ENCODE peak calls at places on chromosomes 3 and 15, in seven cellular contexts. Z is GM12878, K is IMR-90, A is GM12891, W is lower leg skin, T is testis, R is body of pancreas. C is an unnamed sample.

GRCh38 chr3:9810357-9810726 is 280 bp downstream of the TTLL3 start:
- DNase-seq in Z (no peak), K (no peak), A (no peak), W (no peak), T (peak; percentile 30), R (no peak), C (no peak)

GRCh38 chr15:36525430-36525829 is 54.0 kb upstream of the CDIN1 start:
- DNase-seq in Z (no peak), K (no peak), A (no peak), W (no peak), T (no peak), R (no peak), C (no peak)

GRCh38 chr3:159616234-159616825 is 372.3 kb upstream of the IL12A start:
- DNase-seq in Z (no peak), K (peak; percentile 68), A (no peak), W (no peak), T (peak; percentile 37), R (no peak), C (no peak)

GRCh38 chr15:42804739-42805138 is 67.8 kb upstream of the CDAN1 start:
- DNase-seq in Z (no peak), K (peak; percentile 17), A (no peak), W (no peak), T (no peak), R (no peak), C (no peak)

GRCh38 chr15:42608110-42608531 is 32.7 kb downstream of the STARD9 start:
- DNase-seq in Z (peak; percentile 71), K (no peak), A (no peak), W (no peak), T (no peak), R (peak; percentile 17), C (no peak)

GRCh38 chr3:24100694-24101402 is 155.8 kb downstream of the NR1D2 start:
- DNase-seq in Z (no peak), K (peak; percentile 5), A (no peak), W (no peak), T (no peak), R (peak; percentile 16), C (no peak)

GRCh38 chr3:141949972-141950371 is 73.5 kb downstream of the ATP1B3 start:
- DNase-seq in Z (no peak), K (no peak), A (no peak), W (peak; percentile 34), T (no peak), R (no peak), C (no peak)

GRCh38 chr3:146464005-146464595 is 5.3 kb downstream of the PLSCR2 start:
- DNase-seq in Z (no peak), K (peak; percentile 72), A (no peak), W (no peak), T (no peak), R (no peak), C (no peak)

GRCh38 chr3:52231502-52232278 is 6.2 kb upstream of the TLR9 start:
- DNase-seq in Z (no peak), K (peak; percentile 33), A (peak; percentile 88), W (peak; percentile 92), T (peak; percentile 73), R (peak; percentile 77), C (no peak)

GRCh38 chr3:124707667-124708066 is 22.6 kb upstream of the UMPS start:
- DNase-seq in Z (no peak), K (peak; percentile 95), A (no peak), W (no peak), T (no peak), R (no peak), C (no peak)

GRCh38 chr15:88908697-88909621 is 4.2 kb downstream of the MFGE8 start:
- DNase-seq in Z (no peak), K (peak; percentile 73), A (no peak), W (peak; percentile 84), T (no peak), R (no peak), C (no peak)

GRCh38 chr15:95108673-95109072 is 877.3 kb downstream of the MCTP2 start:
- DNase-seq in Z (no peak), K (no peak), A (no peak), W (no peak), T (no peak), R (no peak), C (no peak)

GRCh38 chr3:105062853-105063252 is 303.9 kb upstream of the ALCAM start:
- DNase-seq in Z (no peak), K (peak; percentile 13), A (no peak), W (no peak), T (no peak), R (peak; percentile 13), C (no peak)

GRCh38 chr3:169060037-169060436 is 603.5 kb downstream of the MECOM start:
- DNase-seq in Z (no peak), K (peak; percentile 13), A (no peak), W (no peak), T (no peak), R (no peak), C (no peak)

GRCh38 chr15:54197995-54198394 is 219.8 kb downstream of the UNC13C start:
- DNase-seq in Z (no peak), K (no peak), A (no peak), W (no peak), T (no peak), R (no peak), C (no peak)

GRCh38 chr3:46977811-46978195 is 1.3 kb upstream of the CCDC12 start:
- DNase-seq in Z (no peak), K (no peak), A (no peak), W (peak; percentile 72), T (no peak), R (no peak), C (no peak)

GRCh38 chr3:46978985-46979944 is at the start of gene NBEAL2:
- DNase-seq in Z (peak; percentile 75), K (peak; percentile 84), A (peak; percentile 94), W (peak; percentile 99), T (peak; percentile 95), R (peak; percentile 98), C (peak; percentile 97)

GRCh38 chr3:46978381-46978780 is 1.1 kb upstream of the NBEAL2 start:
- DNase-seq in Z (no peak), K (no peak), A (no peak), W (peak; percentile 85), T (no peak), R (no peak), C (no peak)

GRCh38 chr3:46974421-46975227 is 1.9 kb downstream of the CCDC12 start:
- DNase-seq in Z (no peak), K (no peak), A (no peak), W (peak; percentile 63), T (no peak), R (no peak), C (no peak)

DNA sequence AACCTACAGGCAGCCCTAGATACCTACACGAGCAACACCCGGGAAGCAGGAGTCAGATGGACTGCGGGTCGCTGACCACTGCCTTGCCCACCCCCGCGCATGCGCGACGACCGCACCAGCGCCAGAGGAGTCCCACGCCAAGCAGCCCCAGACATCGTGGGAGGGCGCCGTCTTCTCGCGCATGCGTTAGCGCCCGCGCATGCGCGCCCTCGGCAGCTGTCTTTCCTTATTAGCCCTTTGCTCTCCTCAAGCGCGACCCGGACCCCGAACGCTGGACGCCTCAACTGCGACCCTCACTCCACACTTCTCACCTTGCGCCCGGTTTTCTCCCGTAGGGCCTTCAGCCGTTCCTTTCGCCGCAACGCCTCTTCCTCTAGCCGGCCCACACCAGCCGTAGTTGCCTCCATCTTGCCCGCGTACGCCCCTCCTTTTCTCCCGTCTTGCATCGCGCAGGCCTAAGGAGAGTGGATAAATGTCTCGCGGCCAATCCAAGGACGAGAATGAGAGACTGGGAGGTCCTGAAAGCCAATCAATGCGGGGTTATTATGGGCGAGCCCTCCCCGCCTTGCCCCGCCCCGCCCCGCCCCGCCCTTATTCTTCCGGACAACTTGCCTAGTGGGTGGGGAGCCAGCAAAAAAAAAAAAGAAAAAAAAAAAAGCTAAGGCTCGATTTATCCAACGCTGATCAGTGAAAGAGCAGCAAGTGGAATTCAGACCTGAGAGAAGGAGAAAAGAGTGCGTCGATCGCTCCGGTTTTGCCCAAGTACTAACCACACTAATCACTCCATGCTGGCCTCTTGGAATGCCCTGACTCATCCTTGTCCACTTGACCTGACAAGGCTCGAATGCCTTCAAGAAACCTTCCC is at the start of gene CCDC12:
- DNase-seq in Z (peak; percentile 94), K (peak; percentile 99), A (peak; percentile 93), W (peak; percentile 99), T (peak; percentile 99), R (peak; percentile 99), C (peak; percentile 99)
- TF ChIP-seq POLR2A in Z (peak; percentile 94), K (peak; percentile 96), A (peak; percentile 83), W (no peak), T (peak; percentile 16), R (peak; percentile 96), C (peak; percentile 58)

GRCh38 chr15:29369261-29369660 is 99.6 kb upstream of the NSMCE3 start:
- DNase-seq in Z (no peak), K (no peak), A (no peak), W (no peak), T (no peak), R (no peak), C (no peak)
- TF ChIP-seq POLR2A in Z (no peak), K (no peak), A (no peak), W (no peak), T (no peak), R (no peak), C (no peak)

GRCh38 chr3:38020342-38020726 is 9.1 kb downstream of the PLCD1 start:
- DNase-seq in Z (no peak), K (no peak), A (no peak), W (no peak), T (no peak), R (no peak), C (no peak)
- TF ChIP-seq POLR2A in Z (no peak), K (no peak), A (no peak), W (no peak), T (no peak), R (no peak), C (no peak)

GRCh38 chr3:152298393-152299242 is 29.9 kb downstream of the MBNL1 start:
- DNase-seq in Z (peak; percentile 74), K (peak; percentile 99), A (no peak), W (no peak), T (peak; percentile 62), R (peak; percentile 83), C (no peak)
- TF ChIP-seq POLR2A in Z (no peak), K (no peak), A (no peak), W (no peak), T (no peak), R (peak; percentile 65), C (no peak)

C was measured in H54.